ENCODE peak calls at places on chromosomes 7 and 10, in six cellular contexts. A is lower lobe of right lung, T is colonic mucosa, Z is SK-N-SH, U is dorsolateral prefrontal cortex, S is tibial artery. X is an unnamed sample. For H3K27me3, the result is how much of the 10 kb centered on the place peaks cover.

GRCh38 chr10:115830260-115830970 is 442.6 kb downstream of the GFRA1 start:
- DNase-seq in A (no peak), T (no peak), Z (no peak), U (no peak), S (no peak), X (no peak)

GRCh38 chr10:79342295-79342761 is 4.9 kb upstream of the PPIF start:
- DNase-seq in A (no peak), T (no peak), Z (peak), U (no peak), S (no peak), X (no peak)

GRCh38 chr7:148286150-148286549 is 304.4 kb upstream of the C7orf33 start:
- DNase-seq in A (no peak), T (no peak), Z (peak), U (no peak), S (no peak), X (no peak)

GRCh38 chr7:130384371-130384801 is 4.1 kb downstream of the CPA1 start:
- DNase-seq in A (no peak), T (no peak), Z (no peak), U (no peak), S (no peak), X (no peak)

GRCh38 chr10:8238989-8239388 is 184.5 kb downstream of the GATA3 start:
- DNase-seq in A (no peak), T (no peak), Z (no peak), U (no peak), S (no peak), X (no peak)

GRCh38 chr10:127986543-127987466 is 79.9 kb downstream of the PTPRE start:
- DNase-seq in A (no peak), T (no peak), Z (no peak), U (no peak), S (no peak), X (no peak)

GRCh38 chr10:113882240-113882639 is 27.8 kb downstream of the NHLRC2 start:
- DNase-seq in A (no peak), T (no peak), Z (no peak), U (no peak), S (no peak), X (no peak)

GRCh38 chr7:41252957-41253356 is 449.9 kb downstream of the INHBA start:
- DNase-seq in A (no peak), T (no peak), Z (no peak), U (no peak), S (no peak), X (no peak)

GRCh38 chr10:127014671-127015070 is 109.4 kb downstream of the DOCK1 start:
- DNase-seq in A (no peak), T (no peak), Z (no peak), U (no peak), S (no peak), X (no peak)

GRCh38 chr10:95963992-95964391 is 56.2 kb downstream of the CC2D2B start:
- DNase-seq in A (no peak), T (no peak), Z (no peak), U (no peak), S (no peak), X (no peak)

GRCh38 chr7:33926535-33926934 is 21.2 kb downstream of the BMPER start:
- DNase-seq in A (no peak), T (no peak), Z (no peak), U (no peak), S (no peak), X (no peak)

GRCh38 chr10:1465421-1465902 is 271.9 kb downstream of the ADARB2 start:
- DNase-seq in A (no peak), T (no peak), Z (no peak), U (no peak), S (no peak), X (no peak)

GRCh38 chr7:23268746-23269145 is 22.2 kb downstream of the GPNMB start:
- DNase-seq in A (no peak), T (no peak), Z (no peak), U (no peak), S (no peak), X (no peak)

GRCh38 chr7:38929460-38930171 is 20.6 kb upstream of the VPS41 start:
- DNase-seq in A (peak), T (no peak), Z (no peak), U (no peak), S (no peak), X (no peak)

GRCh38 chr7:11474902-11475585 is 357.0 kb downstream of the THSD7A start:
- DNase-seq in A (no peak), T (no peak), Z (no peak), U (no peak), S (no peak), X (no peak)

GRCh38 chr7:101915000-101915399 is 97.6 kb downstream of the CUX1 start:
- DNase-seq in A (no peak), T (no peak), Z (peak), U (peak), S (no peak), X (peak)

GRCh38 chr10:36331121-36331520 is 689.0 kb upstream of the FZD8 start:
- DNase-seq in A (no peak), T (no peak), Z (no peak), U (no peak), S (no peak), X (no peak)

GRCh38 chr10:80599424-80599847 is 61.7 kb downstream of the SH2D4B start:
- DNase-seq in A (peak), T (peak), Z (peak), U (no peak), S (no peak), X (peak)

GRCh38 chr10:95181731-95182130 is 12.3 kb upstream of the ACSM6 start:
- DNase-seq in A (no peak), T (no peak), Z (no peak), U (no peak), S (no peak), X (no peak)

GRCh38 chr10:22152403-22152802 is 65.4 kb downstream of the EBLN1 start:
- DNase-seq in A (no peak), T (no peak), Z (no peak), U (no peak), S (no peak), X (no peak)

GRCh38 chr7:94324380-94325120 is 70.1 kb upstream of the COL1A2 start:
- DNase-seq in A (no peak), T (no peak), Z (peak), U (no peak), S (no peak), X (no peak)

GRCh38 chr7:343227-343822 is 53.4 kb downstream of the FOXL3 start:
- DNase-seq in A (no peak), T (no peak), Z (peak), U (no peak), S (no peak), X (peak)

GRCh38 chr10:100697070-100697469 is 48.3 kb upstream of the PAX2 start:
- DNase-seq in A (no peak), T (no peak), Z (no peak), U (no peak), S (no peak), X (no peak)

GRCh38 chr10:73413108-73413527 is 740 bp downstream of the ANXA7 start:
- DNase-seq in A (no peak), T (peak), Z (peak), U (peak), S (no peak), X (no peak)

GRCh38 chr7:4931932-4932331 is 27.1 kb downstream of the MMD2 start:
- DNase-seq in A (no peak), T (no peak), Z (peak), U (peak), S (no peak), X (no peak)

GRCh38 chr10:97843296-97843671 is 6.4 kb upstream of the GOLGA7B start:
- DNase-seq in A (no peak), T (no peak), Z (peak), U (no peak), S (no peak), X (no peak)

GRCh38 chr7:8189615-8190014 is 72.4 kb downstream of the ICA1 start:
- DNase-seq in A (no peak), T (no peak), Z (no peak), U (no peak), S (no peak), X (no peak)

GRCh38 chr7:131111-132094 is 61.0 kb upstream of the FAM20C start:
- DNase-seq in A (peak), T (no peak), Z (no peak), U (peak), S (peak), X (peak)

GRCh38 chr7:44073664-44074348 is 8.4 kb upstream of the PGAM2 start:
- DNase-seq in A (peak), T (peak), Z (no peak), U (peak), S (peak), X (peak)

GRCh38 chr7:103106336-103107070 is 31.6 kb downstream of the ARMC10 start:
- DNase-seq in A (no peak), T (no peak), Z (no peak), U (no peak), S (no peak), X (peak)

GRCh38 chr7:479948-480499 is 39.6 kb downstream of the PDGFA start:
- DNase-seq in A (no peak), T (no peak), Z (no peak), U (no peak), S (peak), X (no peak)

GRCh38 chr7:26117142-26117807 is 34.7 kb upstream of the NFE2L3 start:
- DNase-seq in A (no peak), T (no peak), Z (peak), U (no peak), S (no peak), X (no peak)

GRCh38 chr10:124649209-124649608 is 95.0 kb downstream of the FAM53B start:
- DNase-seq in A (no peak), T (no peak), Z (peak), U (peak), S (peak), X (peak)

GRCh38 chr10:88070080-88070880 is 206.9 kb downstream of the PTEN start:
- DNase-seq in A (no peak), T (no peak), Z (no peak), U (no peak), S (no peak), X (no peak)

GRCh38 chr10:132982301-132982989 is 40.1 kb upstream of the CFAP46 start:
- DNase-seq in A (peak), T (no peak), Z (no peak), U (no peak), S (no peak), X (peak)

GRCh38 chr10:131971591-131971990 is 10.1 kb downstream of the BNIP3 start:
- DNase-seq in A (no peak), T (no peak), Z (no peak), U (no peak), S (no peak), X (no peak)

GRCh38 chr7:4888161-4888560 is 4.6 kb upstream of the RADIL start:
- DNase-seq in A (no peak), T (no peak), Z (no peak), U (no peak), S (no peak), X (no peak)

GRCh38 chr7:33674804-33675411 is 230.4 kb upstream of the BMPER start:
- DNase-seq in A (no peak), T (no peak), Z (no peak), U (no peak), S (no peak), X (no peak)

GRCh38 chr7:30734497-30734896 is 17.4 kb upstream of the INMT start:
- DNase-seq in A (no peak), T (no peak), Z (no peak), U (no peak), S (no peak), X (no peak)
- H3K27me3 ChIP-seq in A (under half), T (under half), Z (half or more), U (under half), S (under half), X (under half)

GRCh38 chr7:50353201-50353600 is 48.7 kb downstream of the IKZF1 start:
- DNase-seq in A (no peak), T (no peak), Z (no peak), U (no peak), S (no peak), X (no peak)

GRCh38 chr7:50349399-50349798 is 44.9 kb downstream of the IKZF1 start:
- DNase-seq in A (no peak), T (no peak), Z (no peak), U (no peak), S (no peak), X (no peak)

GRCh38 chr7:50349963-50350944 is 45.7 kb downstream of the IKZF1 start:
- DNase-seq in A (no peak), T (no peak), Z (no peak), U (no peak), S (no peak), X (no peak)

GRCh38 chr7:50352282-50352681 is 47.8 kb downstream of the IKZF1 start:
- DNase-seq in A (no peak), T (no peak), Z (no peak), U (no peak), S (no peak), X (no peak)

GRCh38 chr7:50351267-50351666 is 46.8 kb downstream of the IKZF1 start:
- DNase-seq in A (no peak), T (no peak), Z (no peak), U (no peak), S (no peak), X (no peak)
- H3K27me3 ChIP-seq in A (under half), T (under half), Z (under half), U (under half), S (under half), X (under half)

DNA sequence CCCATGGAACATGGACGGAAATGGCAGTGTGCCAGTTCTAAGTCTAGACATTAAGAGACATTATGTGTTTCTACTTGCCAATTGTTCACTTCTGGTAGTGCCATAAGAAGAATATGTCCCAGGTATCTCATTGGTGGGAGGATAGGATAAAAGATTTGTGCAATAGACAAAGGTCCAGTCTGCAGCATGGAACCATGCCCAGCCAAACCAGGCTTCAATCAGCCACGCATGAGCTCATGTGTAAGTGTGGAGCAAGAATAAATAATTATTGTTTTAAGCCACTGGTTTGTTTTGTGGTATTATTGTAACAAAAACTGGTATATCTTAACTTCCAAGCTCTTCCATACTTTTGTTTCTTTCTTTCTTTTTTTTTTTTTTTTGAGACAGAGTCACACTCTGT is 153.6 kb upstream of the CTTNBP2 start:
- DNase-seq in A (no peak), T (no peak), Z (no peak), U (no peak), S (no peak), X (no peak)
- H3K27me3 ChIP-seq in A (under half), T (under half), Z (under half), U (under half), S (under half), X (under half)

GRCh38 chr10:129410688-129411087 is 56.4 kb upstream of the MGMT start:
- DNase-seq in A (no peak), T (peak), Z (no peak), U (no peak), S (no peak), X (no peak)
- H3K27me3 ChIP-seq in A (under half), T (under half), Z (under half), U (under half), S (under half), X (under half)